ENCODE peak calls at places on chromosomes 2 and 18, in six cellular contexts. Y, M, E, Q, A and T are unnamed samples. For H3K4me1, the result is how much of the 10 kb centered on the place peaks cover.

GRCh38 chr18:35777042-35777441 is 195.4 kb upstream of the RMP24 start:
- DNase-seq in Y (no peak), M (peak), E (no peak), Q (no peak), A (no peak), T (no peak)

GRCh38 chr2:207896525-207897295 is 127.0 kb upstream of the FZD5 start:
- DNase-seq in Y (no peak), M (peak), E (no peak), Q (no peak), A (no peak), T (no peak)

GRCh38 chr2:173652731-173653426 is 298.2 kb downstream of the CDCA7 start:
- DNase-seq in Y (no peak), M (no peak), E (no peak), Q (no peak), A (no peak), T (peak)

GRCh38 chr2:176652300-176653182 is 383.3 kb downstream of the MTX2 start:
- DNase-seq in Y (no peak), M (peak), E (no peak), Q (no peak), A (no peak), T (peak)

GRCh38 chr18:58058720-58059119 is 14.7 kb downstream of the NEDD4L start:
- DNase-seq in Y (no peak), M (peak), E (no peak), Q (no peak), A (no peak), T (no peak)

GRCh38 chr2:185567940-185568339 is 170.7 kb upstream of the FSIP2 start:
- DNase-seq in Y (no peak), M (no peak), E (no peak), Q (no peak), A (no peak), T (no peak)

GRCh38 chr2:175854665-175855064 is 147.4 kb downstream of the LNPK start:
- DNase-seq in Y (no peak), M (no peak), E (no peak), Q (no peak), A (no peak), T (no peak)

GRCh38 chr2:231483398-231484329 is 19.4 kb upstream of the NCL start:
- DNase-seq in Y (peak), M (no peak), E (peak), Q (peak), A (peak), T (peak)

GRCh38 chr18:32803571-32803970 is 30.7 kb upstream of the KLHL14 start:
- DNase-seq in Y (peak), M (no peak), E (no peak), Q (no peak), A (no peak), T (no peak)

GRCh38 chr2:240655931-240656886 is 26.5 kb downstream of the AQP12B start:
- DNase-seq in Y (peak), M (no peak), E (peak), Q (peak), A (peak), T (no peak)

GRCh38 chr2:200486529-200486928 is 23.3 kb downstream of the KCTD18 start:
- DNase-seq in Y (no peak), M (no peak), E (no peak), Q (no peak), A (no peak), T (peak)

GRCh38 chr2:29006092-29006985 is 25.2 kb downstream of the TOGARAM2 start:
- DNase-seq in Y (no peak), M (peak), E (peak), Q (no peak), A (peak), T (no peak)

GRCh38 chr18:12518326-12518725 is 110.6 kb downstream of the PRELID3A start:
- DNase-seq in Y (no peak), M (no peak), E (no peak), Q (no peak), A (no peak), T (no peak)

GRCh38 chr2:183543731-183544130 is 419.5 kb downstream of the NUP35 start:
- DNase-seq in Y (no peak), M (no peak), E (no peak), Q (no peak), A (no peak), T (no peak)

GRCh38 chr2:240626531-240627300 is 1.4 kb downstream of the GPR35 start:
- DNase-seq in Y (peak), M (no peak), E (peak), Q (peak), A (peak), T (no peak)

GRCh38 chr2:220569380-220569779 is 942.0 kb downstream of the SLC4A3 start:
- DNase-seq in Y (no peak), M (no peak), E (no peak), Q (no peak), A (no peak), T (peak)

GRCh38 chr18:50410894-50411293 is 36.0 kb downstream of the SKA1 start:
- DNase-seq in Y (no peak), M (no peak), E (no peak), Q (no peak), A (no peak), T (peak)

GRCh38 chr2:19362094-19362649 is 3.7 kb upstream of the OSR1 start:
- DNase-seq in Y (no peak), M (no peak), E (peak), Q (no peak), A (no peak), T (peak)

GRCh38 chr2:422676-423435 is 135.0 kb upstream of the ALKAL2 start:
- DNase-seq in Y (no peak), M (no peak), E (no peak), Q (no peak), A (no peak), T (no peak)

GRCh38 chr2:233381013-233381995 is 27.0 kb downstream of the DGKD start:
- DNase-seq in Y (no peak), M (no peak), E (no peak), Q (no peak), A (no peak), T (no peak)

GRCh38 chr18:42882146-42882545 is 233.3 kb downstream of the RIT2 start:
- DNase-seq in Y (no peak), M (no peak), E (no peak), Q (no peak), A (no peak), T (no peak)

GRCh38 chr2:235612551-235612950 is 118.7 kb downstream of the AGAP1 start:
- DNase-seq in Y (no peak), M (no peak), E (no peak), Q (no peak), A (peak), T (no peak)
- H3K4me1 ChIP-seq in Y (under half), M (under half), E (under half), Q (under half), A (under half), T (under half)

DNA sequence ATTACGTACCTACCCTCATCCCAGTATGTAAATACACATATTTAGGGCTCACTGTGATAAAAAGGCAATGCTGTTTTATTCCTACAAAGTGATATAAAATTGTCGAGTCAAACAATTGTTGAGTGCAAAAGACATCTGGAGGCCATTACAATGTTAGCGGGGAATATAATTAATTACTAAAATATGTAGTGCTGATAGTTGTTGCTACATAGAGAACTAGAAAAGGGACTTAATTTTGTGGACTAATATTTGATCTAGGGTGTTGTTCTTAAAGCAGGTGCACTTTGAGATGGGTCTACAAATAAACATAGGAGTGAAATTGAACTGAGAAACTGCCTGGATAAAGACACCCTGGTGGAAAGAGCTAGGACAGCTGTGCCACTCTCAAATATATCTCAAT is 300.1 kb downstream of the NOL4 start:
- DNase-seq in Y (no peak), M (no peak), E (no peak), Q (no peak), A (no peak), T (no peak)
- H3K4me1 ChIP-seq in Y (under half), M (under half), E (under half), Q (under half), A (under half), T (under half)

DNA sequence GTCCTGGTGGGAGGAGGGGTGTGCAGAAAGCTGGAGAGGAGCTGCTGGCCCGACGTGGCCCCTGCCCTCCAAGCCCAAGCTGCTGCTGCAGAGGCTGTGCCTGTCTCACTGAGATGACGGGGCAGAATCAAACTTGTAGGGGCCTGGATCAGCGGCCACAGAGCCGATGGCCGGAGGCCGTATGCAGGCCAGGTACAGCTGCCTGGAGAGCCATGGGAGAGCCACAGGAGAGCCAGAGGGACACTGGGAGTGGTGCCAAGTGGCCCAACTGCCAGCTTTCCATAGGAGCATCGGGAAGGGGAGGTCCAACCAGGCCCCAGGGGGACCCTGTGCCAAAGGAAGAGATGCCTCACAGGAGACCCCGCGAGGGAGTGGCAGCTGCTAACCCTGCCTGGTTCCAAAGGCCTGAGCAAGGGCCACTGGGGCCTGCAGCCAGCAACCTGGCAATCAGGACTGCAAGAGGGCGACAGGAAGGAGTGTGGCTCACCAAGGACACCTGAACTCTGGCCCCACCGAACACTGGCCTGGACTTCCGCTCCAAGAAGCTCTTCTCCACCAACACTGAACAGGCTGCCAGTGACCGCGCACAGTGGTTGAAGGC is 70.7 kb downstream of the HDAC4 start:
- DNase-seq in Y (no peak), M (no peak), E (peak), Q (no peak), A (no peak), T (no peak)
- H3K4me1 ChIP-seq in Y (under half), M (under half), E (under half), Q (half or more), A (under half), T (under half)

GRCh38 chr2:223801702-223802101 is 35.7 kb downstream of the AP1S3 start:
- DNase-seq in Y (no peak), M (no peak), E (no peak), Q (no peak), A (no peak), T (no peak)
- H3K4me1 ChIP-seq in Y (under half), M (under half), E (under half), Q (under half), A (under half), T (under half)

GRCh38 chr2:237485844-237486243 is 1.2 kb upstream of the MLPH start:
- DNase-seq in Y (no peak), M (no peak), E (no peak), Q (no peak), A (no peak), T (no peak)
- H3K4me1 ChIP-seq in Y (under half), M (under half), E (under half), Q (under half), A (under half), T (under half)